ENCODE peak calls at places on chromosomes 5 and 9, in six cellular contexts. O is HuH-7; P is ELR; L is left colon; V is T follicular helper cell; Z is activated naive CD8-positive, alpha-beta T cell treated with anti-CD3 and anti-CD28 coated beads for 36 hours. B is an unnamed sample.

GRCh38 chr9:114207034-114207815 is 51.9 kb downstream of the COL27A1 start:
- DNase-seq in O (no peak), P (peak), L (no peak), V (no peak), Z (no peak), B (no peak)

GRCh38 chr5:168086104-168086610 is 205.3 kb upstream of the WWC1 start:
- DNase-seq in O (peak), P (peak), L (peak), V (no peak), Z (no peak), B (no peak)

GRCh38 chr5:125484272-125485002 is 738.0 kb upstream of the ZNF608 start:
- DNase-seq in O (peak), P (peak), L (peak), V (no peak), Z (no peak), B (no peak)

GRCh38 chr9:111890254-111890791 is 6.3 kb upstream of the UGCG start:
- DNase-seq in O (no peak), P (no peak), L (no peak), V (no peak), Z (no peak), B (no peak)

GRCh38 chr5:82802954-82803353 is 274.2 kb downstream of the TMEM167A start:
- DNase-seq in O (no peak), P (no peak), L (no peak), V (no peak), Z (no peak), B (no peak)

GRCh38 chr9:114051706-114052105 is 26.4 kb downstream of the AMBP start:
- DNase-seq in O (no peak), P (no peak), L (no peak), V (no peak), Z (no peak), B (peak)

GRCh38 chr9:128159073-128159783 is 837 bp upstream of the BBLN start:
- DNase-seq in O (peak), P (no peak), L (no peak), V (peak), Z (peak), B (peak)

GRCh38 chr5:119304439-119304838 is 51.4 kb upstream of the TNFAIP8 start:
- DNase-seq in O (no peak), P (peak), L (no peak), V (no peak), Z (no peak), B (no peak)

GRCh38 chr5:116415989-116416388 is 158.6 kb downstream of the SEMA6A start:
- DNase-seq in O (no peak), P (no peak), L (no peak), V (no peak), Z (no peak), B (no peak)

GRCh38 chr5:982377-983237 is 26.0 kb upstream of the NKD2 start:
- DNase-seq in O (peak), P (no peak), L (no peak), V (no peak), Z (no peak), B (no peak)

GRCh38 chr5:16812911-16813310 is 123.2 kb downstream of the MYO10 start:
- DNase-seq in O (no peak), P (peak), L (peak), V (no peak), Z (no peak), B (no peak)

GRCh38 chr9:22316645-22317044 is 130.0 kb upstream of the DMRTA1 start:
- DNase-seq in O (no peak), P (no peak), L (no peak), V (no peak), Z (no peak), B (no peak)